ENCODE peak calls at places on chromosomes 16 and 17, in six cellular contexts. One of them, this sample, is unnamed.

GRCh38 chr17:10233157-10233556 is 34.8 kb upstream of the GAS7 start:
- DNase-seq in sigmoid colon: no peak
- DNase-seq in coronary artery: no peak
- DNase-seq in AG04449: no peak
- DNase-seq in choroid plexus epithelial cell: no peak
- DNase-seq in foreskin fibroblast: no peak
- DNase-seq in this sample: no peak

GRCh38 chr16:75532791-75533190 is 3.1 kb downstream of the CHST5 start:
- DNase-seq in foreskin fibroblast: no peak
- DNase-seq in sigmoid colon: no peak
- DNase-seq in coronary artery: no peak
- DNase-seq in AG04449: no peak
- DNase-seq in choroid plexus epithelial cell: no peak
- DNase-seq in this sample: peak; percentile 51

GRCh38 chr17:31537558-31537957 is 146.1 kb downstream of the RAB11FIP4 start:
- DNase-seq in AG04449: no peak
- DNase-seq in sigmoid colon: no peak
- DNase-seq in choroid plexus epithelial cell: no peak
- DNase-seq in coronary artery: no peak
- DNase-seq in foreskin fibroblast: peak; percentile 80
- DNase-seq in this sample: no peak

GRCh38 chr16:54446639-54447038 is 160.1 kb upstream of the IRX3 start:
- DNase-seq in foreskin fibroblast: peak; percentile 46
- DNase-seq in choroid plexus epithelial cell: peak; percentile 71
- DNase-seq in coronary artery: peak; percentile 77
- DNase-seq in sigmoid colon: no peak
- DNase-seq in AG04449: peak; percentile 79
- DNase-seq in this sample: no peak

GRCh38 chr16:55376045-55376444 is 52.0 kb downstream of the IRX6 start:
- DNase-seq in choroid plexus epithelial cell: no peak
- DNase-seq in foreskin fibroblast: no peak
- DNase-seq in sigmoid colon: no peak
- DNase-seq in coronary artery: no peak
- DNase-seq in AG04449: no peak
- DNase-seq in this sample: no peak

GRCh38 chr17:3400008-3400407 is 1.8 kb upstream of the OR1E1 start:
- DNase-seq in choroid plexus epithelial cell: peak; percentile 2
- DNase-seq in AG04449: no peak
- DNase-seq in foreskin fibroblast: peak; percentile 0
- DNase-seq in sigmoid colon: no peak
- DNase-seq in coronary artery: no peak
- DNase-seq in this sample: no peak

GRCh38 chr17:36742267-36743000 is 141.1 kb downstream of the MRM1 start:
- DNase-seq in AG04449: no peak
- DNase-seq in coronary artery: no peak
- DNase-seq in sigmoid colon: no peak
- DNase-seq in choroid plexus epithelial cell: no peak
- DNase-seq in foreskin fibroblast: no peak
- DNase-seq in this sample: no peak

GRCh38 chr16:57061084-57061905 is 31.1 kb upstream of the CPNE2 start:
- DNase-seq in AG04449: no peak
- DNase-seq in choroid plexus epithelial cell: peak; percentile 38
- DNase-seq in sigmoid colon: peak; percentile 92
- DNase-seq in coronary artery: peak; percentile 92
- DNase-seq in foreskin fibroblast: peak; percentile 88
- DNase-seq in this sample: no peak

GRCh38 chr16:49463529-49463928 is 89.9 kb downstream of the C16orf78 start:
- DNase-seq in foreskin fibroblast: no peak
- DNase-seq in sigmoid colon: peak; percentile 36
- DNase-seq in AG04449: no peak
- DNase-seq in coronary artery: peak; percentile 62
- DNase-seq in choroid plexus epithelial cell: no peak
- DNase-seq in this sample: no peak

GRCh38 chr16:85358704-85359146 is 246.5 kb upstream of the CIBAR2 start:
- DNase-seq in sigmoid colon: no peak
- DNase-seq in foreskin fibroblast: no peak
- DNase-seq in coronary artery: no peak
- DNase-seq in choroid plexus epithelial cell: no peak
- DNase-seq in AG04449: no peak
- DNase-seq in this sample: no peak

GRCh38 chr16:86285938-86286921 is 224.1 kb upstream of the FOXF1 start:
- DNase-seq in coronary artery: no peak
- DNase-seq in foreskin fibroblast: peak; percentile 14
- DNase-seq in choroid plexus epithelial cell: no peak
- DNase-seq in AG04449: no peak
- DNase-seq in sigmoid colon: peak; percentile 85
- DNase-seq in this sample: no peak

GRCh38 chr17:45114117-45114932 is 18.0 kb downstream of the PLCD3 start:
- DNase-seq in sigmoid colon: no peak
- DNase-seq in choroid plexus epithelial cell: no peak
- DNase-seq in foreskin fibroblast: no peak
- DNase-seq in coronary artery: no peak
- DNase-seq in AG04449: no peak
- DNase-seq in this sample: no peak

GRCh38 chr17:41049110-41049509 is 2.0 kb upstream of the KRTAP2-1 start:
- DNase-seq in choroid plexus epithelial cell: peak; percentile 69
- DNase-seq in sigmoid colon: no peak
- DNase-seq in coronary artery: no peak
- DNase-seq in AG04449: no peak
- DNase-seq in foreskin fibroblast: peak; percentile 88
- DNase-seq in this sample: no peak

GRCh38 chr16:56370185-56370584 is 55.2 kb downstream of the AMFR start:
- DNase-seq in AG04449: no peak
- DNase-seq in foreskin fibroblast: peak; percentile 57
- DNase-seq in coronary artery: no peak
- DNase-seq in sigmoid colon: no peak
- DNase-seq in choroid plexus epithelial cell: no peak
- DNase-seq in this sample: no peak

GRCh38 chr17:39618252-39618913 is 8.4 kb upstream of the PPP1R1B start:
- DNase-seq in sigmoid colon: no peak
- DNase-seq in choroid plexus epithelial cell: no peak
- DNase-seq in foreskin fibroblast: peak; percentile 58
- DNase-seq in AG04449: no peak
- DNase-seq in coronary artery: no peak
- DNase-seq in this sample: no peak

GRCh38 chr16:86086471-86086870 is 187.5 kb downstream of the IRF8 start:
- DNase-seq in AG04449: no peak
- DNase-seq in coronary artery: no peak
- DNase-seq in choroid plexus epithelial cell: no peak
- DNase-seq in foreskin fibroblast: no peak
- DNase-seq in sigmoid colon: peak; percentile 19
- DNase-seq in this sample: peak; percentile 38

GRCh38 chr16:12459401-12459791 is 344.3 kb downstream of the CPPED1 start:
- DNase-seq in AG04449: no peak
- DNase-seq in coronary artery: no peak
- DNase-seq in choroid plexus epithelial cell: no peak
- DNase-seq in foreskin fibroblast: no peak
- DNase-seq in sigmoid colon: peak; percentile 75
- DNase-seq in this sample: no peak

GRCh38 chr17:46962374-46962790 is 16.7 kb downstream of the RPRML start:
- DNase-seq in sigmoid colon: no peak
- DNase-seq in AG04449: peak; percentile 31
- DNase-seq in choroid plexus epithelial cell: peak; percentile 47
- DNase-seq in coronary artery: no peak
- DNase-seq in foreskin fibroblast: no peak
- DNase-seq in this sample: no peak

DNA sequence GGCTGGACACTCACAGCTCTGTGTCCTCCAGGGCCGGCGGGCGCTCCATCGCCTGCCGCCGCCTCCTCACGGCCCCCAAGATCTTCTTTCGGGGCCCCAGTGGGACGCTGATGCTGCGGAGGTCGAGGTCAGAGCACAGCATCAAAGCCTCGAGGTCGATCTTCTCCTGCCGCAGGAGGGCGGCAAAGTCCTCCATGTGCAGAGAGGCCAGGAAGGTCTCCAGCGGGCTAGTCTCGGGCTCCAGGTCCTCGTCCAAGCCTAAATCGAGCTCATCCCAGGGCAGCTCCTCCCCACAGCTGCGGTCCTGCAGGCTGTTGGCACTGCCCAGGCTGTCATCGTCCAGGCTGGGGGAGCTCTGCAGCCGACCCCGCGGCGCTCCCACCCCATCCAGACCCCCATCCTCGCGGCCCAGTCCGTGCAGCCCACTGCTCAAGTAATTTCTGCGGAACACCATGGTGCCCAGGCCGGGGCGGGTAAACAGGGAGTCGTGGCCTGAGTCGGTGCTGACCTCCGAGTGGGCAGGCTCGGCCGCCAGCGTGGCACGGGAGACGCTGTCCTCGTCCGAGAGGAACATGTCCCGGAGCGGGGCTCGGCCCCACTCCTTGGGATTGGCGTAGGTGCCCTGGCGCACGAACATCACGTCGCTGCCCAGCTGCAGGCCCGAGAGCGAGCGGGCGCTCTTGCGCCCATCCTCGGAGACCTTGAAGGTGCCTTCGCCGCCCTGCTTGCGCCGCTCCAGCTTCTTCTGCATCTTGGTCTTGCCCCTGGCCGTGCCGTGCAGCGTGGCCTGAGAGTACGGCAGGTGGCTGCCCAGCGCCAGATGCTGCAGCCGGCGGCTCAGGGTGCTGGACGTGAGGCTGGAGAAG is 3.4 kb downstream of the USH1G start:
- DNase-seq in AG04449: no peak
- DNase-seq in choroid plexus epithelial cell: peak; percentile 9
- DNase-seq in sigmoid colon: no peak
- DNase-seq in coronary artery: no peak
- DNase-seq in foreskin fibroblast: peak; percentile 35
- DNase-seq in this sample: no peak
- TF ChIP-seq CTCF in AG04449: peak; percentile 38
- TF ChIP-seq CTCF in choroid plexus epithelial cell: peak; percentile 38
- TF ChIP-seq CTCF in sigmoid colon: no peak
- TF ChIP-seq CTCF in coronary artery: no peak
- TF ChIP-seq CTCF in foreskin fibroblast: peak; percentile 19
- TF ChIP-seq CTCF in this sample: peak; percentile 61

DNA sequence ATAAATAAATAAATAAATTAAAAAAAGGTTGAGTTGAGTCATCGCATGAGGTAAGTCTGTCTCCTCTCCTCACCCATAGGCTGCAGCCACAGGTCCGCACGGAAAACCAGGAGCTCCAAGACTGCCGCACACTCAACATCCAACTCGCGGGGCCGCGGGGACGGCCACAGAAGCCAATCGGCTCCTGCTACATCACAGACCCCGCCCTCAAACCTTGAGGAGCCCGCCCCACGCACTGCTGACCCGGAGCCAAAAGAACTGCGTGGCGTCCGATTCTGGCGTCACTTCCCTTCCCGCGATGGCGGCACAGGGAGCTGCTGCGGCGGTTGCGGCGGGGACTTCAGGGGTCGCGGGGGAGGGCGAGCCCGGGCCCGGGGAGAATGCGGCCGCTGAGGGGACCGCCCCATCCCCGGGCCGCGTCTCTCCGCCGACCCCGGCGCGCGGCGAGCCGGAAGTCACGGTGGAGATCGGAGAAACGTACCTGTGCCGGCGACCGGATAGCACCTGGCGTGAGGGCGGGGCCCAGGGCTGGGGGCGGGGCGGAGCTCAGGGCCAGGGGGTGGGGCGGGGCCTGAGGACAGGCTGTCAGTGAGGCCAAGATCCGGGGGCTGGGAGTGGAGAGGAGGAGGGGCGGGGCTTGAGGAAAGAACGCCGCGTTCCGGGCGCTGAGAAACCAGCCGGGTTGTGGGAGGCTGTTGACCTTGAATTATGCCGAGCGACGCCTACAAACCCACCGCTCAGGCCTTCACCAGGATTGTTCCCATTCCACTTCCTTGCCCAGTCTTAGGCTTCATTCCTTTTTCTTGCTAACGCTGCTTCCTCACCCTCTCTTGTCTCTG is at the start of gene KAT8:
- DNase-seq in AG04449: peak; percentile 81
- DNase-seq in coronary artery: peak; percentile 99
- DNase-seq in sigmoid colon: peak; percentile 99
- DNase-seq in foreskin fibroblast: peak; percentile 99
- DNase-seq in choroid plexus epithelial cell: peak; percentile 99
- DNase-seq in this sample: peak; percentile 99
- TF ChIP-seq CTCF in AG04449: no peak
- TF ChIP-seq CTCF in coronary artery: no peak
- TF ChIP-seq CTCF in sigmoid colon: no peak
- TF ChIP-seq CTCF in foreskin fibroblast: no peak
- TF ChIP-seq CTCF in choroid plexus epithelial cell: no peak
- TF ChIP-seq CTCF in this sample: peak; percentile 14

GRCh38 chr17:78174870-78175642 is 6.7 kb downstream of the SYNGR2 start:
- DNase-seq in choroid plexus epithelial cell: no peak
- DNase-seq in sigmoid colon: no peak
- DNase-seq in coronary artery: no peak
- DNase-seq in AG04449: no peak
- DNase-seq in foreskin fibroblast: no peak
- DNase-seq in this sample: no peak
- TF ChIP-seq CTCF in choroid plexus epithelial cell: peak; percentile 22
- TF ChIP-seq CTCF in sigmoid colon: no peak
- TF ChIP-seq CTCF in coronary artery: no peak
- TF ChIP-seq CTCF in AG04449: no peak
- TF ChIP-seq CTCF in foreskin fibroblast: no peak
- TF ChIP-seq CTCF in this sample: no peak

GRCh38 chr16:29318037-29318436 is 88.5 kb downstream of the NPIPB11 start:
- DNase-seq in coronary artery: peak; percentile 72
- DNase-seq in sigmoid colon: no peak
- DNase-seq in foreskin fibroblast: no peak
- DNase-seq in AG04449: no peak
- DNase-seq in choroid plexus epithelial cell: peak; percentile 40
- DNase-seq in this sample: no peak
- TF ChIP-seq CTCF in coronary artery: no peak
- TF ChIP-seq CTCF in sigmoid colon: no peak
- TF ChIP-seq CTCF in foreskin fibroblast: no peak
- TF ChIP-seq CTCF in AG04449: no peak
- TF ChIP-seq CTCF in choroid plexus epithelial cell: peak; percentile 63
- TF ChIP-seq CTCF in this sample: peak; percentile 73

GRCh38 chr16:72124761-72125634 is 31.4 kb downstream of the DHX38 start:
- DNase-seq in sigmoid colon: peak; percentile 81
- DNase-seq in foreskin fibroblast: peak; percentile 91
- DNase-seq in choroid plexus epithelial cell: peak; percentile 86
- DNase-seq in coronary artery: no peak
- DNase-seq in AG04449: peak; percentile 9
- DNase-seq in this sample: no peak
- TF ChIP-seq CTCF in sigmoid colon: peak; percentile 62
- TF ChIP-seq CTCF in foreskin fibroblast: peak; percentile 78
- TF ChIP-seq CTCF in choroid plexus epithelial cell: peak; percentile 88
- TF ChIP-seq CTCF in coronary artery: peak; percentile 54
- TF ChIP-seq CTCF in AG04449: peak; percentile 81
- TF ChIP-seq CTCF in this sample: peak; percentile 90

DNA sequence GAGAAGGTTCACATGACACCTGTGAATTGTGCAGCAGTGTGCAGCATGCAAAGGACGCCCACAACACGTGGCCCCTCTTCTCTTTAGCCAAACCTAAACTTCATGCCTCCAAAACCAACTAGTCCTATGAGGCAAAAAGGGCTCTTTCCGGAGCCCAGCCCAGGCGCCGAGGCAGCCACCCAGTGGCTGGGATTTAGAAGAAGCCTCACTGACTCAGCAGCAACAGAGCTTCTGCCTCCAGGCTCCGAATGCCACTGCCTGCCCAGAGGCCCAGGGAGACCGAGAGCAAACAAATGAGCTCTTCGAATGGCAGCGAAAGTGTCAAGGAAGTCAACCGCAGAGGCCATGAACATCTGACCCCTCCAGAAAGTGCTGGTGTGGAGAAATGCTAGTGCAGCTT is 157.9 kb upstream of the RPL38 start:
- DNase-seq in choroid plexus epithelial cell: no peak
- DNase-seq in sigmoid colon: no peak
- DNase-seq in coronary artery: no peak
- DNase-seq in foreskin fibroblast: no peak
- DNase-seq in AG04449: no peak
- DNase-seq in this sample: no peak
- TF ChIP-seq CTCF in choroid plexus epithelial cell: no peak
- TF ChIP-seq CTCF in sigmoid colon: no peak
- TF ChIP-seq CTCF in coronary artery: no peak
- TF ChIP-seq CTCF in foreskin fibroblast: no peak
- TF ChIP-seq CTCF in AG04449: no peak
- TF ChIP-seq CTCF in this sample: peak; percentile 11